ENCODE peak calls at places on chromosome 16, in nine cellular contexts. P is HFF-Myc; T is T follicular helper cell; Q is mammary epithelial cell; A is left lung; E is BJ; G is myocyte; J is activated CD4-positive, alpha-beta T cell treated with anti-CD3 and anti-CD28 coated beads for 4 hours; Y is hypothalamus. B is an unnamed sample.

GRCh38 chr16:31876955-31877828 is 3.6 kb downstream of the ZNF267 start:
- DNase-seq in P (peak), T (peak), Q (peak), A (no peak), E (peak), G (peak), J (peak), Y (no peak), B (no peak)

GRCh38 chr16:2519711-2520080 is 475 bp upstream of the AMDHD2 start:
- DNase-seq in P (no peak), T (no peak), Q (no peak), A (no peak), E (no peak), G (no peak), J (no peak), Y (no peak), B (no peak)

GRCh38 chr16:13634921-13635320 is 285.0 kb upstream of the ERCC4 start:
- DNase-seq in P (no peak), T (no peak), Q (no peak), A (no peak), E (no peak), G (no peak), J (no peak), Y (no peak), B (no peak)

GRCh38 chr16:68406458-68407041 is 41.8 kb downstream of the SMPD3 start:
- DNase-seq in P (no peak), T (no peak), Q (no peak), A (no peak), E (peak), G (peak), J (no peak), Y (no peak), B (no peak)

GRCh38 chr16:57383276-57384247 is 11.3 kb downstream of the CX3CL1 start:
- DNase-seq in P (no peak), T (no peak), Q (no peak), A (no peak), E (no peak), G (peak), J (no peak), Y (no peak), B (no peak)

GRCh38 chr16:49969356-49970030 is 55.5 kb upstream of the CNEP1R1 start:
- DNase-seq in P (no peak), T (no peak), Q (no peak), A (no peak), E (no peak), G (no peak), J (no peak), Y (no peak), B (no peak)

GRCh38 chr16:58306327-58306726 is 11.5 kb upstream of the PRSS54 start:
- DNase-seq in P (no peak), T (peak), Q (peak), A (no peak), E (no peak), G (peak), J (peak), Y (no peak), B (no peak)

GRCh38 chr16:25270577-25270976 is 12.9 kb upstream of the ZKSCAN2 start:
- DNase-seq in P (peak), T (no peak), Q (no peak), A (no peak), E (no peak), G (no peak), J (no peak), Y (no peak), B (no peak)

GRCh38 chr16:11498683-11499082 is 88.0 kb downstream of the LITAF start:
- DNase-seq in P (no peak), T (no peak), Q (no peak), A (no peak), E (no peak), G (no peak), J (no peak), Y (no peak), B (no peak)

GRCh38 chr16:86585821-86586611 is 7.7 kb downstream of the FOXL1 start:
- DNase-seq in P (no peak), T (no peak), Q (peak), A (no peak), E (peak), G (peak), J (no peak), Y (no peak), B (no peak)

GRCh38 chr16:4958510-4959111 is 481 bp downstream of the SEC14L5 start:
- DNase-seq in P (no peak), T (no peak), Q (no peak), A (no peak), E (no peak), G (no peak), J (no peak), Y (no peak), B (no peak)

GRCh38 chr16:68399456-68399855 is 48.9 kb downstream of the SMPD3 start:
- DNase-seq in P (no peak), T (no peak), Q (no peak), A (no peak), E (no peak), G (no peak), J (no peak), Y (no peak), B (no peak)

GRCh38 chr16:84514295-84514873 is 9.9 kb upstream of the MEAK7 start:
- DNase-seq in P (no peak), T (no peak), Q (no peak), A (no peak), E (no peak), G (no peak), J (no peak), Y (no peak), B (no peak)

GRCh38 chr16:82031116-82032084 is 3.7 kb upstream of the HSD17B2 start:
- DNase-seq in P (peak), T (no peak), Q (peak), A (no peak), E (peak), G (peak), J (no peak), Y (no peak), B (peak)

GRCh38 chr16:80569440-80570105 is 28.8 kb downstream of the DYNLRB2 start:
- DNase-seq in P (no peak), T (peak), Q (peak), A (no peak), E (no peak), G (no peak), J (peak), Y (no peak), B (no peak)

GRCh38 chr16:77721752-77722314 is 481 bp upstream of the NUDT7 start:
- DNase-seq in P (no peak), T (no peak), Q (no peak), A (no peak), E (no peak), G (no peak), J (no peak), Y (no peak), B (no peak)

GRCh38 chr16:23842137-23842600 is 6.4 kb downstream of the PRKCB start:
- DNase-seq in P (no peak), T (no peak), Q (no peak), A (no peak), E (no peak), G (no peak), J (no peak), Y (no peak), B (no peak)

GRCh38 chr16:67462279-67462655 is 18.7 kb downstream of the ATP6V0D1 start:
- DNase-seq in P (no peak), T (no peak), Q (no peak), A (no peak), E (no peak), G (no peak), J (no peak), Y (no peak), B (no peak)

GRCh38 chr16:86118467-86119307 is 219.7 kb downstream of the IRF8 start:
- DNase-seq in P (no peak), T (no peak), Q (no peak), A (no peak), E (no peak), G (no peak), J (no peak), Y (no peak), B (no peak)

GRCh38 chr16:58459344-58460218 is 40.4 kb upstream of the NDRG4 start:
- DNase-seq in P (no peak), T (no peak), Q (peak), A (no peak), E (no peak), G (peak), J (peak), Y (no peak), B (no peak)

GRCh38 chr16:7115898-7116297 is 216.7 kb upstream of the RBFOX1 start:
- DNase-seq in P (no peak), T (no peak), Q (no peak), A (no peak), E (no peak), G (no peak), J (no peak), Y (no peak), B (no peak)

GRCh38 chr16:1745900-1746692 is 25.2 kb downstream of the NME3 start:
- DNase-seq in P (no peak), T (no peak), Q (no peak), A (no peak), E (peak), G (peak), J (no peak), Y (no peak), B (no peak)

GRCh38 chr16:69566437-69567030 is 768 bp downstream of the NFAT5 start:
- DNase-seq in P (no peak), T (no peak), Q (peak), A (peak), E (no peak), G (peak), J (no peak), Y (no peak), B (peak)

GRCh38 chr16:80369559-80369958 is 171.2 kb upstream of the DYNLRB2 start:
- DNase-seq in P (peak), T (no peak), Q (peak), A (no peak), E (no peak), G (peak), J (no peak), Y (no peak), B (peak)

GRCh38 chr16:55116165-55116894 is 185.7 kb downstream of the IRX5 start:
- DNase-seq in P (peak), T (no peak), Q (peak), A (no peak), E (peak), G (peak), J (no peak), Y (no peak), B (no peak)

GRCh38 chr16:11482946-11483748 is 103.6 kb downstream of the LITAF start:
- DNase-seq in P (no peak), T (no peak), Q (no peak), A (no peak), E (no peak), G (no peak), J (no peak), Y (no peak), B (no peak)

GRCh38 chr16:2700786-2701185 is 18.5 kb downstream of the KCTD5 start:
- DNase-seq in P (no peak), T (no peak), Q (no peak), A (no peak), E (no peak), G (no peak), J (no peak), Y (no peak), B (no peak)

GRCh38 chr16:26186221-26186620 is 494.5 kb downstream of the HS3ST4 start:
- DNase-seq in P (no peak), T (no peak), Q (no peak), A (no peak), E (no peak), G (no peak), J (no peak), Y (no peak), B (no peak)

GRCh38 chr16:56558024-56558747 is 6.7 kb upstream of the MT4 start:
- DNase-seq in P (no peak), T (no peak), Q (peak), A (no peak), E (no peak), G (peak), J (no peak), Y (no peak), B (no peak)

B was measured in neuronal stem cell.